ENCODE peak calls at places on chromosomes 11 and 22, in seven cellular contexts. One of them, this sample, is unnamed. For H3K27me3, the result is how much of the 10 kb centered on the place peaks cover.

GRCh38 chr11:18064450-18065048 is 18.5 kb upstream of the TPH1 start:
- DNase-seq in esophagus muscularis mucosa: no peak
- DNase-seq in fibroblast of lung: no peak
- DNase-seq in SK-N-SH: no peak
- DNase-seq in lung: no peak
- DNase-seq in colonic mucosa: no peak
- DNase-seq in ovary: no peak
- DNase-seq in this sample: no peak

GRCh38 chr11:83612891-83613766 is 327.0 kb upstream of the CCDC90B start:
- DNase-seq in esophagus muscularis mucosa: no peak
- DNase-seq in fibroblast of lung: no peak
- DNase-seq in SK-N-SH: peak
- DNase-seq in lung: no peak
- DNase-seq in colonic mucosa: no peak
- DNase-seq in ovary: no peak
- DNase-seq in this sample: no peak

GRCh38 chr22:41919357-41920224 is 4.7 kb upstream of the SHISA8 start:
- DNase-seq in esophagus muscularis mucosa: no peak
- DNase-seq in fibroblast of lung: no peak
- DNase-seq in SK-N-SH: peak
- DNase-seq in lung: peak
- DNase-seq in colonic mucosa: peak
- DNase-seq in ovary: peak
- DNase-seq in this sample: no peak

GRCh38 chr22:41845380-41846267 is 12.7 kb downstream of the SREBF2 start:
- DNase-seq in esophagus muscularis mucosa: no peak
- DNase-seq in fibroblast of lung: no peak
- DNase-seq in SK-N-SH: no peak
- DNase-seq in lung: no peak
- DNase-seq in colonic mucosa: no peak
- DNase-seq in ovary: no peak
- DNase-seq in this sample: no peak

GRCh38 chr22:28015056-28015445 is 96.0 kb upstream of the PITPNB start:
- DNase-seq in esophagus muscularis mucosa: no peak
- DNase-seq in fibroblast of lung: no peak
- DNase-seq in SK-N-SH: no peak
- DNase-seq in lung: no peak
- DNase-seq in colonic mucosa: no peak
- DNase-seq in ovary: no peak
- DNase-seq in this sample: no peak

GRCh38 chr11:24820541-24820940 is 323.7 kb downstream of the LUZP2 start:
- DNase-seq in esophagus muscularis mucosa: no peak
- DNase-seq in fibroblast of lung: peak
- DNase-seq in SK-N-SH: no peak
- DNase-seq in lung: no peak
- DNase-seq in colonic mucosa: no peak
- DNase-seq in ovary: no peak
- DNase-seq in this sample: no peak

GRCh38 chr11:63952570-63952969 is 13.8 kb downstream of the NAA40 start:
- DNase-seq in esophagus muscularis mucosa: no peak
- DNase-seq in fibroblast of lung: no peak
- DNase-seq in SK-N-SH: no peak
- DNase-seq in lung: no peak
- DNase-seq in colonic mucosa: no peak
- DNase-seq in ovary: no peak
- DNase-seq in this sample: no peak

GRCh38 chr11:76257040-76257730 is 50.9 kb upstream of the WNT11 start:
- DNase-seq in esophagus muscularis mucosa: no peak
- DNase-seq in fibroblast of lung: no peak
- DNase-seq in SK-N-SH: no peak
- DNase-seq in lung: no peak
- DNase-seq in colonic mucosa: no peak
- DNase-seq in ovary: no peak
- DNase-seq in this sample: no peak

GRCh38 chr11:36292311-36292722 is 3.1 kb upstream of the COMMD9 start:
- DNase-seq in esophagus muscularis mucosa: no peak
- DNase-seq in fibroblast of lung: peak
- DNase-seq in SK-N-SH: peak
- DNase-seq in lung: no peak
- DNase-seq in colonic mucosa: no peak
- DNase-seq in ovary: no peak
- DNase-seq in this sample: no peak

GRCh38 chr22:31104869-31105268 is 2.5 kb downstream of the SELENOM start:
- DNase-seq in esophagus muscularis mucosa: no peak
- DNase-seq in fibroblast of lung: no peak
- DNase-seq in SK-N-SH: no peak
- DNase-seq in lung: no peak
- DNase-seq in colonic mucosa: no peak
- DNase-seq in ovary: no peak
- DNase-seq in this sample: no peak

GRCh38 chr22:20115691-20116375 is at the start of gene RANBP1:
- DNase-seq in esophagus muscularis mucosa: no peak
- DNase-seq in fibroblast of lung: no peak
- DNase-seq in SK-N-SH: no peak
- DNase-seq in lung: no peak
- DNase-seq in colonic mucosa: no peak
- DNase-seq in ovary: no peak
- DNase-seq in this sample: no peak

GRCh38 chr11:9053631-9054030 is 37.8 kb downstream of the SCUBE2 start:
- DNase-seq in esophagus muscularis mucosa: no peak
- DNase-seq in fibroblast of lung: peak
- DNase-seq in SK-N-SH: no peak
- DNase-seq in lung: no peak
- DNase-seq in colonic mucosa: no peak
- DNase-seq in ovary: no peak
- DNase-seq in this sample: peak

GRCh38 chr22:48609279-48609865 is 1218.3 kb downstream of the BRD1 start:
- DNase-seq in esophagus muscularis mucosa: no peak
- DNase-seq in fibroblast of lung: no peak
- DNase-seq in SK-N-SH: no peak
- DNase-seq in lung: no peak
- DNase-seq in colonic mucosa: no peak
- DNase-seq in ovary: no peak
- DNase-seq in this sample: no peak

GRCh38 chr22:24231706-24232105 is 13.2 kb downstream of the GGT5 start:
- DNase-seq in esophagus muscularis mucosa: no peak
- DNase-seq in fibroblast of lung: no peak
- DNase-seq in SK-N-SH: peak
- DNase-seq in lung: no peak
- DNase-seq in colonic mucosa: no peak
- DNase-seq in ovary: no peak
- DNase-seq in this sample: no peak

GRCh38 chr22:49212466-49212865 is 615.2 kb downstream of the BRD1 start:
- DNase-seq in esophagus muscularis mucosa: no peak
- DNase-seq in fibroblast of lung: no peak
- DNase-seq in SK-N-SH: no peak
- DNase-seq in lung: no peak
- DNase-seq in colonic mucosa: no peak
- DNase-seq in ovary: no peak
- DNase-seq in this sample: no peak

GRCh38 chr11:73402834-73403185 is 26.6 kb downstream of the RELT start:
- DNase-seq in esophagus muscularis mucosa: no peak
- DNase-seq in fibroblast of lung: no peak
- DNase-seq in SK-N-SH: no peak
- DNase-seq in lung: no peak
- DNase-seq in colonic mucosa: no peak
- DNase-seq in ovary: no peak
- DNase-seq in this sample: no peak

GRCh38 chr11:36498721-36499120 is 11.4 kb downstream of the TRAF6 start:
- DNase-seq in esophagus muscularis mucosa: no peak
- DNase-seq in fibroblast of lung: no peak
- DNase-seq in SK-N-SH: no peak
- DNase-seq in lung: no peak
- DNase-seq in colonic mucosa: no peak
- DNase-seq in ovary: no peak
- DNase-seq in this sample: no peak

GRCh38 chr11:33936745-33937612 is 45.1 kb upstream of the LMO2 start:
- DNase-seq in esophagus muscularis mucosa: no peak
- DNase-seq in fibroblast of lung: peak
- DNase-seq in SK-N-SH: no peak
- DNase-seq in lung: peak
- DNase-seq in colonic mucosa: peak
- DNase-seq in ovary: no peak
- DNase-seq in this sample: no peak

GRCh38 chr22:45208993-45209838 is 31.5 kb downstream of the KIAA0930 start:
- DNase-seq in esophagus muscularis mucosa: no peak
- DNase-seq in fibroblast of lung: peak
- DNase-seq in SK-N-SH: peak
- DNase-seq in lung: no peak
- DNase-seq in colonic mucosa: no peak
- DNase-seq in ovary: no peak
- DNase-seq in this sample: no peak

GRCh38 chr22:19514831-19515565 is 9.2 kb downstream of the CLDN5 start:
- DNase-seq in esophagus muscularis mucosa: no peak
- DNase-seq in fibroblast of lung: no peak
- DNase-seq in SK-N-SH: no peak
- DNase-seq in lung: no peak
- DNase-seq in colonic mucosa: no peak
- DNase-seq in ovary: no peak
- DNase-seq in this sample: no peak

GRCh38 chr11:34732831-34733230 is 111.9 kb downstream of the EHF start:
- DNase-seq in esophagus muscularis mucosa: no peak
- DNase-seq in fibroblast of lung: no peak
- DNase-seq in SK-N-SH: no peak
- DNase-seq in lung: no peak
- DNase-seq in colonic mucosa: no peak
- DNase-seq in ovary: no peak
- DNase-seq in this sample: no peak

GRCh38 chr11:130166457-130166784 is 6.8 kb downstream of the ST14 start:
- DNase-seq in esophagus muscularis mucosa: no peak
- DNase-seq in fibroblast of lung: peak
- DNase-seq in SK-N-SH: peak
- DNase-seq in lung: no peak
- DNase-seq in colonic mucosa: peak
- DNase-seq in ovary: no peak
- DNase-seq in this sample: peak

GRCh38 chr22:41648431-41648830 is 27.3 kb downstream of the XRCC6 start:
- DNase-seq in esophagus muscularis mucosa: no peak
- DNase-seq in fibroblast of lung: no peak
- DNase-seq in SK-N-SH: no peak
- DNase-seq in lung: no peak
- DNase-seq in colonic mucosa: no peak
- DNase-seq in ovary: no peak
- DNase-seq in this sample: no peak

GRCh38 chr22:19641983-19642451 is 72.3 kb upstream of the SEPTIN5 start:
- DNase-seq in esophagus muscularis mucosa: no peak
- DNase-seq in fibroblast of lung: no peak
- DNase-seq in SK-N-SH: no peak
- DNase-seq in lung: no peak
- DNase-seq in colonic mucosa: no peak
- DNase-seq in ovary: no peak
- DNase-seq in this sample: no peak

GRCh38 chr22:42176271-42176670 is 45.7 kb upstream of the CYP2D6 start:
- DNase-seq in esophagus muscularis mucosa: no peak
- DNase-seq in fibroblast of lung: peak
- DNase-seq in SK-N-SH: no peak
- DNase-seq in lung: no peak
- DNase-seq in colonic mucosa: no peak
- DNase-seq in ovary: no peak
- DNase-seq in this sample: no peak

GRCh38 chr22:22201185-22201924 is 43.2 kb upstream of the VPREB1 start:
- DNase-seq in esophagus muscularis mucosa: no peak
- DNase-seq in fibroblast of lung: peak
- DNase-seq in SK-N-SH: peak
- DNase-seq in lung: no peak
- DNase-seq in colonic mucosa: no peak
- DNase-seq in ovary: no peak
- DNase-seq in this sample: no peak

GRCh38 chr22:32206774-32207758 is 2.2 kb upstream of the RFPL2 start:
- DNase-seq in esophagus muscularis mucosa: peak
- DNase-seq in fibroblast of lung: no peak
- DNase-seq in SK-N-SH: peak
- DNase-seq in lung: no peak
- DNase-seq in colonic mucosa: peak
- DNase-seq in ovary: no peak
- DNase-seq in this sample: no peak
- TF ChIP-seq CTCF in esophagus muscularis mucosa: peak
- TF ChIP-seq CTCF in fibroblast of lung: peak
- TF ChIP-seq CTCF in SK-N-SH: peak
- TF ChIP-seq CTCF in lung: peak
- TF ChIP-seq CTCF in colonic mucosa: peak
- TF ChIP-seq CTCF in ovary: no peak
- TF ChIP-seq CTCF in this sample: peak

GRCh38 chr11:12673601-12673923 is 659 bp upstream of the TEAD1 start:
- DNase-seq in esophagus muscularis mucosa: no peak
- DNase-seq in fibroblast of lung: no peak
- DNase-seq in SK-N-SH: no peak
- DNase-seq in lung: no peak
- DNase-seq in colonic mucosa: no peak
- DNase-seq in ovary: no peak
- DNase-seq in this sample: no peak
- H3K27me3 ChIP-seq in esophagus muscularis mucosa: under half
- H3K27me3 ChIP-seq in fibroblast of lung: under half
- H3K27me3 ChIP-seq in SK-N-SH: under half
- H3K27me3 ChIP-seq in lung: under half
- H3K27me3 ChIP-seq in colonic mucosa: under half
- H3K27me3 ChIP-seq in ovary: under half
- H3K27me3 ChIP-seq in this sample: under half

DNA sequence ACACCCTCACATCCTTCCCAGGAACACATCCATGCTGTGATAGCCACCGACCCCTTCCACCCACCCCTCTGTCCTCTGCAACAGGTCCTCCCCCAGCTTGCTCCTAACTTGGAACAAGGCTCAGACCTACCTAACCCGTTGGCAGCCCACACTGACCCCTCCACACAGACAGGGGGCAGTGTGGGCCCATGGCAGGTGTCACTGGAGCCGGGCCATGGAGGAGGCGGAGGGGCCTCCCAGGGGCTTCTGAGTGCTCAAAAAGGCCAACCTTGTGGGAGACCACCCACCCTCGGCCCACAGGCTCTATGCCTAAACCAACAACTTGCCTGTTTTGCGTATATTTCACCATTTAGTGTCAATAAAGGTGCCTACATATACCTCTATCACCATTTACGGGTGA is 57.0 kb downstream of the CERK start:
- DNase-seq in esophagus muscularis mucosa: no peak
- DNase-seq in fibroblast of lung: no peak
- DNase-seq in SK-N-SH: peak
- DNase-seq in lung: no peak
- DNase-seq in colonic mucosa: no peak
- DNase-seq in ovary: no peak
- DNase-seq in this sample: no peak
- TF ChIP-seq CTCF in esophagus muscularis mucosa: no peak
- TF ChIP-seq CTCF in fibroblast of lung: no peak
- TF ChIP-seq CTCF in SK-N-SH: peak
- TF ChIP-seq CTCF in lung: no peak
- TF ChIP-seq CTCF in colonic mucosa: no peak
- TF ChIP-seq CTCF in ovary: no peak
- TF ChIP-seq CTCF in this sample: peak

DNA sequence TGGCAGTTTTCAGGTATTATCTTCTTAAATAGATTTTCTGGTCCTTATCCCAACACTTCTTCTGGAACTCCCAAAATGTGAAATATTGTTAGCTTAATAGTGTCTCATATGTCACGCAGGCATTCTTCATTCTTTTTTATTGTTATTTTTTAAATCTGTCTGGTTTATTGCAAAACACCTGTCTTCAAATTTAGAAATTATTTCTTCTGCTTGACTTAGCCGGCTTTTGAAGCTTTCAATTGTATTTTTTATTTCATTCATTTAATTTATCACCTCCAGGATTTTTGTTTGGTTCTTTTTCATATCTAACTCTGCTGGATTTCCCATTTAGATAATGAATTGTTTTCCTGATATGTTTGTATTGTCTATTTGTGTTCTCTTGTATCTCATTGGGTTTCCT is 49.9 kb downstream of the KCNQ1OT1 start:
- DNase-seq in esophagus muscularis mucosa: no peak
- DNase-seq in fibroblast of lung: no peak
- DNase-seq in SK-N-SH: no peak
- DNase-seq in lung: no peak
- DNase-seq in colonic mucosa: no peak
- DNase-seq in ovary: no peak
- DNase-seq in this sample: no peak
- H3K27me3 ChIP-seq in esophagus muscularis mucosa: under half
- H3K27me3 ChIP-seq in fibroblast of lung: under half
- H3K27me3 ChIP-seq in SK-N-SH: under half
- H3K27me3 ChIP-seq in lung: under half
- H3K27me3 ChIP-seq in colonic mucosa: under half
- H3K27me3 ChIP-seq in ovary: under half
- H3K27me3 ChIP-seq in this sample: under half